ENCODE peak calls at places on chromosomes 2 and 18, in four cellular contexts. One of them, this sample, is unnamed.

GRCh38 chr2:234556848-234557573 is 60.1 kb upstream of the ARL4C start:
- DNase-seq in activated CD4-positive, alpha-beta T cell treated with anti-CD3 and anti-CD28 coated beads for 1 hour: no peak
- DNase-seq in GM13976: no peak
- DNase-seq in activated T-cell treated with anti-CD3 and anti-CD28 coated beads, Interleukin-2, amount 50 U/mL, for 4 hours: no peak
- DNase-seq in this sample: no peak

GRCh38 chr2:70720124-70720523 is 47.9 kb downstream of the ADD2 start:
- DNase-seq in GM13976: no peak
- DNase-seq in activated CD4-positive, alpha-beta T cell treated with anti-CD3 and anti-CD28 coated beads for 1 hour: no peak
- DNase-seq in activated T-cell treated with anti-CD3 and anti-CD28 coated beads, Interleukin-2, amount 50 U/mL, for 4 hours: no peak
- DNase-seq in this sample: no peak

GRCh38 chr2:160269803-160270570 is 69.9 kb upstream of the ITGB6 start:
- DNase-seq in activated CD4-positive, alpha-beta T cell treated with anti-CD3 and anti-CD28 coated beads for 1 hour: peak
- DNase-seq in activated T-cell treated with anti-CD3 and anti-CD28 coated beads, Interleukin-2, amount 50 U/mL, for 4 hours: peak
- DNase-seq in GM13976: peak
- DNase-seq in this sample: peak

GRCh38 chr2:70703900-70704549 is 64.0 kb downstream of the ADD2 start:
- DNase-seq in activated CD4-positive, alpha-beta T cell treated with anti-CD3 and anti-CD28 coated beads for 1 hour: no peak
- DNase-seq in activated T-cell treated with anti-CD3 and anti-CD28 coated beads, Interleukin-2, amount 50 U/mL, for 4 hours: no peak
- DNase-seq in GM13976: no peak
- DNase-seq in this sample: no peak

GRCh38 chr2:158926478-158926948 is 41.9 kb upstream of the TANC1 start:
- DNase-seq in activated T-cell treated with anti-CD3 and anti-CD28 coated beads, Interleukin-2, amount 50 U/mL, for 4 hours: no peak
- DNase-seq in GM13976: no peak
- DNase-seq in activated CD4-positive, alpha-beta T cell treated with anti-CD3 and anti-CD28 coated beads for 1 hour: no peak
- DNase-seq in this sample: no peak

GRCh38 chr2:17863539-17863938 is 14.9 kb upstream of the KCNS3 start:
- DNase-seq in activated CD4-positive, alpha-beta T cell treated with anti-CD3 and anti-CD28 coated beads for 1 hour: no peak
- DNase-seq in GM13976: no peak
- DNase-seq in activated T-cell treated with anti-CD3 and anti-CD28 coated beads, Interleukin-2, amount 50 U/mL, for 4 hours: no peak
- DNase-seq in this sample: no peak

GRCh38 chr2:131488306-131489205 is 3.6 kb downstream of the MZT2A start:
- DNase-seq in GM13976: no peak
- DNase-seq in activated CD4-positive, alpha-beta T cell treated with anti-CD3 and anti-CD28 coated beads for 1 hour: no peak
- DNase-seq in activated T-cell treated with anti-CD3 and anti-CD28 coated beads, Interleukin-2, amount 50 U/mL, for 4 hours: no peak
- DNase-seq in this sample: no peak

GRCh38 chr18:22640281-22640842 is 222.6 kb upstream of the CTAGE1 start:
- DNase-seq in activated CD4-positive, alpha-beta T cell treated with anti-CD3 and anti-CD28 coated beads for 1 hour: no peak
- DNase-seq in GM13976: no peak
- DNase-seq in activated T-cell treated with anti-CD3 and anti-CD28 coated beads, Interleukin-2, amount 50 U/mL, for 4 hours: no peak
- DNase-seq in this sample: no peak

GRCh38 chr2:71773218-71773617 is 319.9 kb downstream of the DYSF start:
- DNase-seq in activated CD4-positive, alpha-beta T cell treated with anti-CD3 and anti-CD28 coated beads for 1 hour: no peak
- DNase-seq in GM13976: no peak
- DNase-seq in activated T-cell treated with anti-CD3 and anti-CD28 coated beads, Interleukin-2, amount 50 U/mL, for 4 hours: no peak
- DNase-seq in this sample: no peak

GRCh38 chr2:20663196-20664070 is 3.5 kb upstream of the GDF7 start:
- DNase-seq in activated CD4-positive, alpha-beta T cell treated with anti-CD3 and anti-CD28 coated beads for 1 hour: no peak
- DNase-seq in activated T-cell treated with anti-CD3 and anti-CD28 coated beads, Interleukin-2, amount 50 U/mL, for 4 hours: no peak
- DNase-seq in GM13976: no peak
- DNase-seq in this sample: peak

GRCh38 chr2:155840661-155841060 is 491.9 kb downstream of the NR4A2 start:
- DNase-seq in GM13976: no peak
- DNase-seq in activated T-cell treated with anti-CD3 and anti-CD28 coated beads, Interleukin-2, amount 50 U/mL, for 4 hours: no peak
- DNase-seq in activated CD4-positive, alpha-beta T cell treated with anti-CD3 and anti-CD28 coated beads for 1 hour: no peak
- DNase-seq in this sample: no peak

This sample was measured in activated CD4-positive, CD25-positive, alpha-beta regulatory T cell treated with anti-CD3 and anti-CD28 coated beads, Interleukin-2, amount 50 U/mL, for 72 hours.